ENCODE peak calls at places on chromosome 2, in six cellular contexts. R is mesendoderm, Z is neuronal stem cell, P is trophoblast cell, N is H1, H is IMR-90. O is an unnamed sample.

GRCh38 chr2:86632672-86633071 is 9.0 kb upstream of the RNF103 start:
- DNase-seq in R (no peak), Z (no peak), P (no peak), N (no peak), H (no peak), O (no peak)

GRCh38 chr2:145751634-145752033 is 1231.7 kb upstream of the ZEB2 start:
- DNase-seq in R (peak), Z (no peak), P (peak), N (no peak), H (peak), O (peak)

GRCh38 chr2:239061121-239061666 is 213.3 kb downstream of the TWIST2 start:
- DNase-seq in R (no peak), Z (no peak), P (no peak), N (no peak), H (no peak), O (no peak)

GRCh38 chr2:234420406-234420805 is 76.5 kb downstream of the ARL4C start:
- DNase-seq in R (peak), Z (no peak), P (no peak), N (no peak), H (peak), O (no peak)

GRCh38 chr2:60657673-60658072 is 98.4 kb upstream of the PAPOLG start:
- DNase-seq in R (no peak), Z (no peak), P (no peak), N (no peak), H (no peak), O (no peak)

GRCh38 chr2:241217320-241218031 is 29.0 kb downstream of the ANO7 start:
- DNase-seq in R (peak), Z (peak), P (peak), N (peak), H (peak), O (peak)

GRCh38 chr2:110679337-110679707 is 1.5 kb upstream of the BUB1 start:
- DNase-seq in R (no peak), Z (no peak), P (no peak), N (no peak), H (no peak), O (peak)

GRCh38 chr2:171763602-171764001 is 76.3 kb downstream of the DYNC1I2 start:
- DNase-seq in R (no peak), Z (no peak), P (no peak), N (no peak), H (no peak), O (peak)

GRCh38 chr2:234275515-234275914 is 221.4 kb downstream of the ARL4C start:
- DNase-seq in R (no peak), Z (no peak), P (no peak), N (no peak), H (no peak), O (no peak)

GRCh38 chr2:111099402-111099801 is 21.3 kb upstream of the BCL2L11 start:
- DNase-seq in R (no peak), Z (no peak), P (no peak), N (no peak), H (no peak), O (no peak)

GRCh38 chr2:200667397-200667796 is 81.6 kb downstream of the AOX1 start:
- DNase-seq in R (peak), Z (no peak), P (no peak), N (no peak), H (no peak), O (no peak)
- H2BK120ac ChIP-seq in R (no peak), Z (no peak), P (no peak), N (no peak), H (no peak), O (no peak)

GRCh38 chr2:231680284-231680991 is 27.9 kb upstream of the PTMA start:
- DNase-seq in R (peak), Z (no peak), P (peak), N (peak), H (no peak), O (peak)

GRCh38 chr2:231679906-231680283 is 28.4 kb upstream of the PTMA start:
- DNase-seq in R (peak), Z (no peak), P (peak), N (no peak), H (no peak), O (no peak)

GRCh38 chr2:231679131-231679530 is 29.2 kb upstream of the PTMA start:
- DNase-seq in R (no peak), Z (no peak), P (no peak), N (no peak), H (no peak), O (no peak)

GRCh38 chr2:231682546-231683291 is 25.6 kb upstream of the PTMA start:
- DNase-seq in R (no peak), Z (no peak), P (no peak), N (no peak), H (no peak), O (no peak)

GRCh38 chr2:231680992-231681852 is 27.1 kb upstream of the PTMA start:
- DNase-seq in R (peak), Z (peak), P (peak), N (peak), H (peak), O (peak)
- H2BK5ac ChIP-seq in R (peak), Z (peak), P (peak), N (peak), H (peak), O (peak)

GRCh38 chr2:73253901-73254300 is 19.8 kb downstream of the CCT7 start:
- DNase-seq in R (no peak), Z (no peak), P (no peak), N (no peak), H (no peak), O (no peak)
- H3K27ac ChIP-seq in R (no peak), Z (no peak), P (no peak), N (no peak), H (no peak), O (no peak)

GRCh38 chr2:142561656-142562055 is 315.8 kb upstream of the KYNU start:
- DNase-seq in R (no peak), Z (no peak), P (no peak), N (no peak), H (no peak), O (no peak)

GRCh38 chr2:142557391-142557790 is 320.1 kb upstream of the KYNU start:
- DNase-seq in R (no peak), Z (no peak), P (no peak), N (no peak), H (no peak), O (peak)

DNA sequence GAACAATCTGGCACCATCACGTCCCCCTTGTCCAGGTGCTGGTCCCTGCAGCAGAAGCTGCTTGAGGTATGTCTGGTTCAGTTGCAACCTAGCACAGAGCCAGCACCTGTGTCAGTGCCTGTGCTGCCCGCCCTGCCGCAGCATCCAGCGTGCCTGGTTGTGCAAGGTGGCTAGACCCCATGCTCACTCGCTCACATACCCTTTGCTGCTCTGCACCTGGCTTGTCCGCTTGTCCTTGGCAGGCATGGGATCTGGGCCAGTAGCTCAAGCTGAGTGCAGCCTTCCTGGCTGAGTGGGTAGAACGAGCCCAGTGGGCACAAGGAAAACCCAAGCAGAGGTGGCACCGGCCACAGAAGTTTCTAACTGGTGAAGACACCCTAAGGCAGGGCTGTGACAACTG is 314.6 kb upstream of the KYNU start:
- DNase-seq in R (no peak), Z (no peak), P (no peak), N (no peak), H (no peak), O (no peak)
- H2BK120ac ChIP-seq in R (no peak), Z (no peak), P (no peak), N (no peak), H (no peak), O (no peak)

O was measured in mesenchymal stem cell.